ENCODE peak calls at places on chromosomes 12 and 14, in seven cellular contexts. E, K, U, O, N, V and M are unnamed samples.

GRCh38 chr12:107759410-107759809 is 1.5 kb downstream of the PRDM4 start:
- DNase-seq in U (peak), V (no peak), E (peak), O (peak), N (no peak), K (no peak), M (no peak)

GRCh38 chr12:52256165-52256935 is 18.1 kb upstream of the KRT86 start:
- DNase-seq in V (no peak), O (no peak), E (no peak), K (no peak), U (peak), N (no peak), M (no peak)

GRCh38 chr12:116164263-116164817 is 113.2 kb downstream of the MED13L start:
- DNase-seq in E (no peak), V (no peak), U (no peak), K (no peak), O (peak), N (no peak), M (no peak)

GRCh38 chr12:62846506-62846905 is 88.4 kb downstream of the PPM1H start:
- DNase-seq in N (no peak), V (no peak), U (no peak), K (no peak), E (no peak), O (no peak), M (no peak)

GRCh38 chr14:24132061-24132685 is 1.7 kb downstream of the FITM1 start:
- DNase-seq in U (no peak), E (no peak), O (no peak), K (peak), V (no peak), N (no peak), M (no peak)

GRCh38 chr12:110776410-110776809 is 33.7 kb upstream of the PPP1CC start:
- DNase-seq in U (no peak), N (no peak), O (no peak), E (peak), K (no peak), V (peak), M (no peak)

GRCh38 chr12:120961604-120962486 is 16.5 kb upstream of the HNF1A start:
- DNase-seq in U (peak), N (peak), V (no peak), E (peak), K (peak), O (peak), M (no peak)

GRCh38 chr12:76637807-76638206 is 78.2 kb upstream of the OSBPL8 start:
- DNase-seq in K (no peak), U (no peak), N (no peak), O (no peak), E (no peak), V (no peak), M (no peak)

GRCh38 chr12:109723311-109723791 is 9.7 kb downstream of the FAM222A start:
- DNase-seq in E (peak), K (peak), O (no peak), N (no peak), V (no peak), U (no peak), M (peak)

GRCh38 chr14:101927859-101928258 is 36.5 kb upstream of the DYNC1H1 start:
- DNase-seq in V (no peak), O (peak), E (peak), K (peak), N (peak), U (no peak), M (peak)
- TF ChIP-seq EP300 in V (no peak), O (peak), E (peak), K (peak), N (peak), U (no peak), M (peak)

DNA sequence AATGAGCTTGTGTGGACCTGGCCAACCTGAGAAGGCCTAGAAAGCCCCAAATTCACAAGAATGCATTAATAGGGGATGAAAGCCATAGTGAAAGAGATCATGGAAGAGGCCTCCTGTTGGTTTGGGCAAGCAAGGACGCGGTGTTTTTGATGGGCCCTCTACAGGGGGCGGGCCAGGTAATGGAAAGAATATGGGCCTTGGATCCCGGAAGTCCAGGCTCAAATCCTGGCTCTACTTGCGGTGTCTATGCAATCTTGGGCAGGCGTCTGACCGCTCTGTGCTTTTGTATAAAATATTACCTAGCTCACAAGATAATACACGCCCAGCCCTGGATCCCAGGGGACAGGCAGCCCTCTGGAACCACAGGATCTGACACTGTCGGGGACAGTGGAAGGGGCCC is 41.1 kb upstream of the CLMN start:
- DNase-seq in E (no peak), N (no peak), K (no peak), U (no peak), V (no peak), O (no peak), M (no peak)
- TF ChIP-seq POLR2A in E (no peak), N (no peak), K (no peak), U (no peak), V (no peak), O (no peak), M (no peak)

GRCh38 chr12:66188584-66189475 is at the start of gene IRAK3:
- DNase-seq in E (peak), K (peak), N (peak), V (no peak), O (no peak), U (no peak), M (peak)
- TF ChIP-seq EP300 in E (peak), K (peak), N (peak), V (no peak), O (no peak), U (no peak), M (peak)

DNA sequence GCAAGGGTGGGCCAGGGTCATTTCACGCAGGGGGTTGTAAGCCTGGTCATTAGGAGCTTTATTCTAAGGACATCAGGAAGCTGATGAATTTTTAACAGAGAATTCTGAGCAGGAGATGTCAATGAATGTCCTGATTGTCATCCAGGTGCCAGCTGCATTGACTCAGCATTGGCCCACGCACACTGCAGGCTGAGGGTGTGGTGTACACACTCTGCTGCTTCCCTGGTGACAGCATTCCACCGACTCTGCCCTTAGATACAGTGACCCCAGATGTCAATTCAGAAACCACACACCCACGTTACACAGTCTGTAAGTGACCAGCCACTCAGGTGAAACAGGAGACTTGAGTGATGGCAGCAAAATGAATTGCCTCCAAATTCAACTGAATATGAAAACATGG is 582.6 kb downstream of the NRXN3 start:
- DNase-seq in U (no peak), O (no peak), E (peak), N (no peak), V (no peak), K (no peak), M (no peak)
- TF ChIP-seq POLR2A in U (no peak), O (no peak), E (no peak), N (no peak), V (no peak), K (no peak), M (no peak)

DNA sequence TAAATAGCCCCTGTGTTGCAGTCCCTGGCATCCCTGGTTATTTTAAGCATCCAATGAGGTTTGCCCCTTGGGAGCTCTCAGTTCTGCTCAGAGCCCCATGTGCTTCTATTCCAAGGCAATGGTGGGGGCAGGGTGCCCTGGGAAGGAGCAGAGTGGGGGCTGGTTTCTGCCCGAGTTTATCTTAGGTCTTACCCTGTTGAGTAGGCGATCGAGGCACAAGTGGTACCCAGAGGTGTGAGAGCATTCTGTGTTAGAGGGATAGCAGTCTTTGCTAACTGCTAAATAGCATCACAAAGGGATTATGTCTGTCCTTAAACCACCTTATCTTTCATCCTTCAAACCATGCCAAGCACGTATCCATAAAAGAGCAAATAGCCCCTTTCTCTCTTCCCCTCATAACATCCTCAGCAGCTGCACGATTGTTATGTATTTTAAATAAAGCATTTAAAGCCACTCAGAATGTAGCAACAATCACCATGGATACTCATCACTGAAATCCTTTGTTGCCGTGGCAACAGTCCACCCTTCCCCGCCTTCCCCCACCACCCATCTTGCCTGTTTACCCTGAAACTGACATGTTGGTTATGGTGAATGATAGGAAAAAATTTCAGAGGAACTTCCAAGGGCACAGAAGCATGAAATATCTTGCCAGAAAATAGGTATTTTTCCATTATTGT is 139.3 kb downstream of the PTPN11 start:
- DNase-seq in E (no peak), O (no peak), N (no peak), V (no peak), U (no peak), K (no peak), M (no peak)
- TF ChIP-seq EP300 in E (no peak), O (no peak), N (no peak), V (no peak), U (no peak), K (no peak), M (no peak)

GRCh38 chr14:89956294-89957009 is 725 bp downstream of the TDP1 start:
- DNase-seq in U (no peak), N (peak), E (peak), V (peak), K (peak), O (peak), M (peak)
- TF ChIP-seq POLR2A in U (no peak), N (no peak), E (no peak), V (no peak), K (no peak), O (no peak), M (no peak)

GRCh38 chr14:68349900-68350323 is 443.0 kb downstream of the ZFP36L1 start:
- DNase-seq in O (no peak), V (no peak), N (no peak), K (peak), E (no peak), U (no peak), M (no peak)
- TF ChIP-seq EP300 in O (no peak), V (no peak), N (no peak), K (no peak), E (no peak), U (no peak), M (no peak)

DNA sequence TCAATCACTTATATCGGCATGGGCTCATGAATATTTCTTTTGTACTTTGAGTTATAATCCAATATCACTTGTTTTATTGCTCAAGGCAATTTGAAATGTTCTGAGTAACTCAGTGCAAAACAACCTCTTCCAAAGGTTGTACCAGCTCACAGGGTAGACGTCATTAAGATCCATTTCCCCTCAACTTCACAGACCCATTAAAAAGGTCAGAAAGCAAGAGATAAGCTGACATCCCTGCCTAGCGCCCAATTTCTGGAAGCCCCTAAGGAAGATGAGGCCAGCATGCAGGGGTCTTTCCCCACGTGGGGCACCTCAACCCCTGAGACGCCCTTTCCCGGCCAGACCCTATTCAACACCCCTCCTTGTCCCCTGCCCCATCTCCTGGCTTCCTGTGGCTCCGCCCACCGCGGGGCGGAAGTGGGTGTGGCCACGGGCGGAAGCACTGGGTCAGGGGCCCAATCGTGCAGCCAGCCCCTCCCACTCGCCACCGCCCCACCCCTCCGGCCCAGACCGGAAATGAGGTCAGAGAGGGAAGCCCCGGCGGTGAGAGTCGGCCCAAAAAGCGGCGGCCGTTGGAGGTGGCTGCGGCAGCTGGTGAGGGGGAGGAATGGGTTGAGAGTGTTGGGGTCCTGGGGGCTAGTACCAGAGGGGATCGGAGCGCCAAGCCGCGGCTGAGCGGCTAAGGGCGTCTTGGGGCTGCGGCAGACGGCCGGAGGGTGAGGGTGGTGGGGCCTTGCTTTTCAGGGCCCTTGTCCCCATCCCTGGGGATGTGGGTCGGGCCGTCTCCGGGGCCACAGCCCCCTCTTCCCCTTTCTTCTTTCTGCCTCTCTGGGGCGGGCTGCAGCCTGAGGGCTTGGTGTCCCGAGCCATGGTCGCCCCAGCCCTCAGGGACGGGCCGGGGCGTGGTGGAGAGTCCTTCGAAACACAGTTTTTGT is at the start of gene GPATCH2L:
- DNase-seq in N (peak), E (peak), O (peak), K (peak), V (peak), U (peak), M (peak)
- TF ChIP-seq POLR2A in N (peak), E (peak), O (peak), K (no peak), V (peak), U (peak), M (peak)

GRCh38 chr12:81727387-81727786 is 31.8 kb downstream of the PPFIA2 start:
- DNase-seq in O (no peak), E (no peak), N (no peak), V (no peak), K (no peak), U (no peak), M (no peak)

GRCh38 chr12:81723361-81723760 is 35.8 kb downstream of the PPFIA2 start:
- DNase-seq in K (no peak), N (no peak), E (no peak), V (no peak), U (no peak), O (no peak), M (no peak)

GRCh38 chr12:81726634-81727033 is 32.5 kb downstream of the PPFIA2 start:
- DNase-seq in K (no peak), N (no peak), V (no peak), E (no peak), O (no peak), U (no peak), M (no peak)

GRCh38 chr12:81722004-81722403 is 37.1 kb downstream of the PPFIA2 start:
- DNase-seq in O (no peak), V (no peak), E (no peak), K (no peak), N (no peak), U (no peak), M (no peak)
- TF ChIP-seq EP300 in O (no peak), V (no peak), E (no peak), K (no peak), N (no peak), U (no peak), M (no peak)